ENCODE peak calls at places on chromosomes 4 and X, in eight cellular contexts. C is cardiac muscle cell, E is colonic mucosa, X is psoas muscle, N is left ventricle myocardium inferior, Z is AG04449, U is fibroblast of lung, L is endodermal cell. D is an unnamed sample.

GRCh38 chrX:1450381-1451161 is 2.1 kb downstream of the ASMTL start:
- DNase-seq in C (no peak), E (no peak), X (no peak), N (no peak), Z (no peak), U (no peak), L (peak), D (no peak)

GRCh38 chr4:124931050-124931449 is 218.5 kb upstream of the ANKRD50 start:
- DNase-seq in C (peak), E (no peak), X (no peak), N (no peak), Z (no peak), U (peak), L (no peak), D (no peak)

GRCh38 chr4:119682080-119682479 is 53.5 kb upstream of the PDE5A start:
- DNase-seq in C (no peak), E (no peak), X (no peak), N (no peak), Z (no peak), U (no peak), L (no peak), D (no peak)

GRCh38 chrX:48493890-48494364 is 14.9 kb upstream of the PORCN start:
- DNase-seq in C (peak), E (no peak), X (no peak), N (no peak), Z (no peak), U (peak), L (peak), D (no peak)

GRCh38 chr4:972651-973424 is 531 bp downstream of the DGKQ start:
- DNase-seq in C (no peak), E (peak), X (no peak), N (peak), Z (no peak), U (no peak), L (peak), D (no peak)

GRCh38 chr4:175614880-175615279 is 197.2 kb downstream of the GPM6A start:
- DNase-seq in C (no peak), E (no peak), X (no peak), N (no peak), Z (no peak), U (no peak), L (no peak), D (no peak)

GRCh38 chr4:95215991-95216605 is 332.7 kb downstream of the UNC5C start:
- DNase-seq in C (no peak), E (no peak), X (no peak), N (no peak), Z (no peak), U (peak), L (no peak), D (no peak)

GRCh38 chrX:24676403-24677024 is 17.2 kb upstream of the POLA1 start:
- DNase-seq in C (peak), E (no peak), X (no peak), N (no peak), Z (no peak), U (peak), L (peak), D (no peak)

GRCh38 chrX:153829799-153830631 is at the start of gene PDZD4:
- DNase-seq in C (peak), E (no peak), X (no peak), N (no peak), Z (no peak), U (no peak), L (peak), D (no peak)

GRCh38 chrX:40152173-40152705 is 54.5 kb upstream of the BCOR start:
- DNase-seq in C (no peak), E (peak), X (peak), N (no peak), Z (no peak), U (no peak), L (peak), D (peak)

GRCh38 chrX:130688360-130688759 is 214.6 kb downstream of the ENOX2 start:
- DNase-seq in C (no peak), E (no peak), X (no peak), N (no peak), Z (no peak), U (no peak), L (no peak), D (no peak)

GRCh38 chr4:182143822-182144620 is 99.2 kb upstream of the TENM3 start:
- DNase-seq in C (peak), E (no peak), X (no peak), N (no peak), Z (peak), U (peak), L (peak), D (no peak)

GRCh38 chr4:39446842-39447573 is 11.7 kb downstream of the RPL9 start:
- DNase-seq in C (peak), E (peak), X (peak), N (peak), Z (no peak), U (peak), L (peak), D (no peak)

GRCh38 chr4:74133786-74134499 is 24.0 kb upstream of the MTHFD2L start:
- DNase-seq in C (peak), E (peak), X (peak), N (peak), Z (peak), U (peak), L (peak), D (peak)

GRCh38 chrX:135185795-135186443 is 14.7 kb upstream of the CT55 start:
- DNase-seq in C (peak), E (no peak), X (no peak), N (no peak), Z (peak), U (peak), L (peak), D (peak)

GRCh38 chr4:183321079-183321478 is 1.0 kb upstream of the CLDN22 start:
- DNase-seq in C (no peak), E (no peak), X (no peak), N (no peak), Z (no peak), U (no peak), L (no peak), D (peak)

GRCh38 chr4:98928131-98928504 is 815 bp downstream of the EIF4E start:
- DNase-seq in C (peak), E (peak), X (peak), N (peak), Z (no peak), U (peak), L (peak), D (peak)

GRCh38 chr4:127251423-127251822 is 381.3 kb upstream of the INTU start:
- DNase-seq in C (no peak), E (no peak), X (no peak), N (no peak), Z (peak), U (peak), L (no peak), D (no peak)

GRCh38 chr4:24837296-24837695 is 41.9 kb downstream of the SOD3 start:
- DNase-seq in C (no peak), E (no peak), X (no peak), N (no peak), Z (no peak), U (no peak), L (no peak), D (no peak)

GRCh38 chr4:7021930-7022658 is 21.1 kb upstream of the TADA2B start:
- DNase-seq in C (no peak), E (no peak), X (peak), N (no peak), Z (peak), U (peak), L (no peak), D (no peak)

GRCh38 chr4:135192746-135193535 is 991.4 kb upstream of the PABPC4L start:
- DNase-seq in C (no peak), E (no peak), X (no peak), N (no peak), Z (no peak), U (no peak), L (no peak), D (no peak)

GRCh38 chr4:142366821-142367220 is 479.3 kb downstream of the INPP4B start:
- DNase-seq in C (no peak), E (no peak), X (no peak), N (no peak), Z (no peak), U (peak), L (no peak), D (no peak)

GRCh38 chr4:127622923-127623754 is 9.6 kb upstream of the INTU start:
- DNase-seq in C (peak), E (peak), X (peak), N (peak), Z (no peak), U (peak), L (peak), D (no peak)

GRCh38 chr4:176271749-176272148 is 2.7 kb upstream of the ASB5 start:
- DNase-seq in C (no peak), E (no peak), X (no peak), N (no peak), Z (no peak), U (peak), L (no peak), D (no peak)

GRCh38 chr4:113919611-113920010 is 59.8 kb downstream of the ARSJ start:
- DNase-seq in C (no peak), E (no peak), X (no peak), N (no peak), Z (no peak), U (peak), L (no peak), D (no peak)

GRCh38 chr4:57945298-57945697 is 835.1 kb upstream of the IGFBP7 start:
- DNase-seq in C (no peak), E (no peak), X (no peak), N (no peak), Z (no peak), U (no peak), L (no peak), D (no peak)

GRCh38 chr4:78776729-78777555 is 792 bp downstream of the BMP2K start:
- DNase-seq in C (peak), E (peak), X (peak), N (peak), Z (no peak), U (peak), L (peak), D (no peak)

GRCh38 chr4:159103406-159104131 is 690 bp downstream of the RAPGEF2 start:
- DNase-seq in C (peak), E (peak), X (peak), N (peak), Z (no peak), U (peak), L (peak), D (no peak)

GRCh38 chrX:23898412-23898959 is 9.3 kb downstream of the APOO start:
- DNase-seq in C (no peak), E (no peak), X (no peak), N (no peak), Z (no peak), U (peak), L (no peak), D (no peak)

GRCh38 chrX:45515262-45516215 is 314.9 kb upstream of the DIPK2B start:
- DNase-seq in C (peak), E (peak), X (peak), N (no peak), Z (peak), U (peak), L (peak), D (peak)

GRCh38 chr4:40662962-40663604 is 33.4 kb upstream of the RBM47 start:
- DNase-seq in C (no peak), E (no peak), X (no peak), N (no peak), Z (peak), U (peak), L (no peak), D (no peak)

GRCh38 chrX:47571215-47571614 is 10.2 kb downstream of the ARAF start:
- DNase-seq in C (no peak), E (no peak), X (no peak), N (no peak), Z (no peak), U (no peak), L (no peak), D (no peak)

GRCh38 chr4:12555011-12555410 is 929.1 kb downstream of the RAB28 start:
- DNase-seq in C (no peak), E (no peak), X (no peak), N (no peak), Z (no peak), U (peak), L (no peak), D (no peak)

GRCh38 chr4:153560918-153561317 is 94.8 kb downstream of the TMEM131L start:
- DNase-seq in C (no peak), E (no peak), X (no peak), N (no peak), Z (no peak), U (no peak), L (no peak), D (no peak)

GRCh38 chr4:15420642-15421041 is 7.2 kb upstream of the C1QTNF7 start:
- DNase-seq in C (no peak), E (no peak), X (no peak), N (no peak), Z (no peak), U (peak), L (no peak), D (no peak)
- H3K4me3 ChIP-seq in C (no peak), E (no peak), X (no peak), N (no peak), Z (no peak), U (no peak), L (no peak), D (no peak)

DNA sequence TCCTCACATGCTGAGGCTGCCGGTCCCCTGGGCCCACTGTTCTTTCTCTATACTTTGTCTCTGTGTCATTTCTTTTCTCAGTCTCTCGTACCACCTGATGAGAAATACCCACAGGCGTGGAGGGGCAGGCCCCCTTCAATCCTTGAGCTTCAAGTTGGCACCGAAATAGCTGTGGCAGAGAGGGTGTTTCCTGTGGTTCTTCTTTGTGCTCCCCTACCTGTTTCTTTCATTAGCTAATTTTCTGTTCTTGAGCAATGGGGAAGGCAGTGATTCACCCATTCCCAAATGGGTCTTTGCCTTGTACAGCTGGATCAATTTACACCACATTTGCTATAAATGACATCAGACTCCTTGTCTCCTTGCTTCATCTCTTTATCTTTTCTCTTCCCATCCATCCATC is 2.1 kb upstream of the CYSLTR1 start:
- DNase-seq in C (no peak), E (no peak), X (no peak), N (no peak), Z (no peak), U (no peak), L (no peak), D (no peak)
- H3K4me3 ChIP-seq in C (no peak), E (no peak), X (no peak), N (no peak), Z (no peak), U (no peak), L (no peak), D (no peak)

GRCh38 chrX:131724292-131724691 is 180.4 kb downstream of the OR13H1 start:
- DNase-seq in C (no peak), E (no peak), X (no peak), N (no peak), Z (no peak), U (no peak), L (no peak), D (no peak)

GRCh38 chrX:131725001-131725654 is 181.3 kb downstream of the OR13H1 start:
- DNase-seq in C (no peak), E (no peak), X (no peak), N (no peak), Z (no peak), U (no peak), L (no peak), D (no peak)

GRCh38 chrX:131728295-131729145 is 184.6 kb downstream of the OR13H1 start:
- DNase-seq in C (no peak), E (peak), X (peak), N (no peak), Z (no peak), U (no peak), L (no peak), D (no peak)

GRCh38 chrX:131729295-131729694 is 185.4 kb downstream of the OR13H1 start:
- DNase-seq in C (no peak), E (peak), X (peak), N (no peak), Z (no peak), U (no peak), L (no peak), D (no peak)

GRCh38 chrX:131727778-131728177 is 183.9 kb downstream of the OR13H1 start:
- DNase-seq in C (no peak), E (no peak), X (no peak), N (no peak), Z (no peak), U (no peak), L (no peak), D (no peak)
- H3K4me3 ChIP-seq in C (no peak), E (peak), X (peak), N (no peak), Z (no peak), U (no peak), L (no peak), D (no peak)

DNA sequence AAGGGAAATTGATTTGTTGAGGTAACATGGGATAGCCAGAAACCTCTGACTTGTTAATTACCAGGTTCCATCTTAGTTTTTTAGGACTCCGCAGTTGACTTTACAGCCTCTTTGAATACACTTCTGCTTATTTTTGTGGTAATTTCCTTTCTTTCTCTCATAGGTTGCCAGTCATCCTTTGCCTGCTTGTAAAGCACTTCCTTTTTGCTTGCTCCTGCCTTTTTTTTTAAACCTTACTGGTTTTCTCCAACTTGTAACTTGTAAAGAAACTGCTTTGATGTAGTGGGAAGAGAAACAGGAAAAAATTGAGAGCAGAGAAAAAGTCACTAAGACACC is 2.6 kb downstream of the PGK1 start:
- DNase-seq in C (no peak), E (no peak), X (no peak), N (no peak), Z (no peak), U (no peak), L (no peak), D (no peak)
- H3K4me3 ChIP-seq in C (peak), E (peak), X (peak), N (peak), Z (peak), U (peak), L (peak), D (peak)

GRCh38 chr4:55125087-55125721 is at the start of gene KDR:
- DNase-seq in C (peak), E (peak), X (peak), N (peak), Z (no peak), U (peak), L (peak), D (no peak)
- H3K4me3 ChIP-seq in C (peak), E (peak), X (peak), N (peak), Z (peak), U (peak), L (peak), D (no peak)

GRCh38 chr4:4396628-4397440 is 9.9 kb downstream of the NSG1 start:
- DNase-seq in C (no peak), E (no peak), X (no peak), N (no peak), Z (no peak), U (no peak), L (peak), D (no peak)
- H3K4me3 ChIP-seq in C (no peak), E (no peak), X (no peak), N (no peak), Z (no peak), U (no peak), L (no peak), D (no peak)

GRCh38 chrX:34557733-34558132 is 99.4 kb downstream of the TMEM47 start:
- DNase-seq in C (no peak), E (no peak), X (no peak), N (no peak), Z (no peak), U (no peak), L (peak), D (no peak)
- H3K4me3 ChIP-seq in C (no peak), E (no peak), X (no peak), N (no peak), Z (no peak), U (no peak), L (no peak), D (no peak)